ENCODE peak calls at places on chromosomes 2 and 18, in eight cellular contexts. B is K562, C is retinal pigment epithelial cell, X is gastrocnemius medialis, A is ovary, I is foreskin fibroblast, U is tibial artery, N is glutamatergic neuron. Z is an unnamed sample.

GRCh38 chr2:216974321-216975302 is 114.7 kb upstream of the TNP1 start:
- DNase-seq in B (no peak), C (no peak), X (no peak), A (peak; percentile 67), I (no peak), U (peak; percentile 90), N (no peak), Z (no peak)

GRCh38 chr2:131035112-131035825 is 58.0 kb downstream of the FAM168B start:
- DNase-seq in B (no peak), C (no peak), X (no peak), A (peak; percentile 35), I (no peak), U (no peak), N (no peak), Z (no peak)

GRCh38 chr2:203549406-203549805 is 14.3 kb upstream of the RAPH1 start:
- DNase-seq in B (no peak), C (no peak), X (no peak), A (no peak), I (no peak), U (no peak), N (no peak), Z (no peak)

GRCh38 chr18:44986933-44987332 is 306.2 kb downstream of the SETBP1 start:
- DNase-seq in B (no peak), C (no peak), X (no peak), A (no peak), I (no peak), U (no peak), N (no peak), Z (no peak)

GRCh38 chr2:118421648-118422047 is 333.4 kb downstream of the INSIG2 start:
- DNase-seq in B (no peak), C (no peak), X (no peak), A (no peak), I (no peak), U (no peak), N (no peak), Z (no peak)

GRCh38 chr2:195664528-195664927 is 7.5 kb downstream of the SLC39A10 start:
- DNase-seq in B (no peak), C (no peak), X (no peak), A (no peak), I (no peak), U (no peak), N (no peak), Z (no peak)

GRCh38 chr18:37673196-37673595 is 107.6 kb upstream of the CELF4 start:
- DNase-seq in B (no peak), C (no peak), X (no peak), A (no peak), I (no peak), U (no peak), N (no peak), Z (no peak)

GRCh38 chr2:160268382-160268781 is 68.3 kb upstream of the ITGB6 start:
- DNase-seq in B (no peak), C (no peak), X (no peak), A (no peak), I (no peak), U (no peak), N (no peak), Z (no peak)

GRCh38 chr2:23568257-23569190 is 183.5 kb downstream of the KLHL29 start:
- DNase-seq in B (no peak), C (no peak), X (no peak), A (no peak), I (no peak), U (no peak), N (no peak), Z (no peak)

GRCh38 chr2:67825476-67825875 is 237.3 kb downstream of the C1D start:
- DNase-seq in B (no peak), C (no peak), X (no peak), A (no peak), I (peak; percentile 48), U (no peak), N (no peak), Z (no peak)

GRCh38 chr2:236571161-236571560 is 1.5 kb downstream of the ACKR3 start:
- DNase-seq in B (no peak), C (no peak), X (no peak), A (no peak), I (no peak), U (no peak), N (no peak), Z (no peak)

GRCh38 chr18:32707153-32707552 is 65.7 kb downstream of the KLHL14 start:
- DNase-seq in B (no peak), C (no peak), X (no peak), A (no peak), I (no peak), U (no peak), N (no peak), Z (peak; percentile 7)

GRCh38 chr2:185208261-185208660 is 530.3 kb upstream of the FSIP2 start:
- DNase-seq in B (peak; percentile 5), C (no peak), X (no peak), A (no peak), I (no peak), U (no peak), N (peak; percentile 62), Z (peak; percentile 56)

GRCh38 chr2:111703759-111704158 is 180.2 kb downstream of the ANAPC1 start:
- DNase-seq in B (no peak), C (no peak), X (peak; percentile 82), A (no peak), I (no peak), U (no peak), N (no peak), Z (no peak)

GRCh38 chr2:156436477-156437085 is 402 bp downstream of the GPD2 start:
- DNase-seq in B (peak; percentile 63), C (no peak), X (peak; percentile 18), A (no peak), I (no peak), U (no peak), N (no peak), Z (peak; percentile 9)

GRCh38 chr18:3441290-3441689 is 8.7 kb upstream of the TGIF1 start:
- DNase-seq in B (peak; percentile 59), C (no peak), X (no peak), A (no peak), I (no peak), U (no peak), N (no peak), Z (peak; percentile 39)

GRCh38 chr2:142425551-142425950 is 294.7 kb upstream of the LRP1B start:
- DNase-seq in B (no peak), C (no peak), X (no peak), A (no peak), I (no peak), U (no peak), N (no peak), Z (no peak)

DNA sequence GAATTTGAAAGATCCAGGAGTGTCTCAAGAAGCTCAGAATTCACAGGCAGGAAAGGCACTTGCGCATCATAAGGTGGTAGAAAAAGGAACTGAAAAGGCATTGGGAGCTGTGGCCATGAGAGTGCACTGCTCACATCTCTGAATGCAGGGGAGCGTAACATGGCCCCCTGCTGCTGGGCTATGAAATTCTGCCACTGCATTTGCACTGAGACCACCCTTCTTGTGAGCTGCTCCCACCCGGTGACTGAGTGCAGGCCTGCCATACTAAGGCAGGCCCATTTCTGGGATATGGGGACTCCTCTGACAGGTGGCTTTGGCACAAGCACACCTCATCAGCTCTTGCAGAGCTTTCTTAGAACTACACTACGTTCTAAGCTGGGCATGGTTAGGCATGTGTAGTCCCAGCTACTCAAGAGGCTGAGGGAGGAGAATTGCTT is 25.3 kb upstream of the STARD7 start:
- DNase-seq in B (no peak), C (no peak), X (no peak), A (no peak), I (no peak), U (no peak), N (no peak), Z (no peak)
- TF ChIP-seq CTCF in B (no peak), C (no peak), X (no peak), A (no peak), I (no peak), U (no peak), N (no peak), Z (no peak)

DNA sequence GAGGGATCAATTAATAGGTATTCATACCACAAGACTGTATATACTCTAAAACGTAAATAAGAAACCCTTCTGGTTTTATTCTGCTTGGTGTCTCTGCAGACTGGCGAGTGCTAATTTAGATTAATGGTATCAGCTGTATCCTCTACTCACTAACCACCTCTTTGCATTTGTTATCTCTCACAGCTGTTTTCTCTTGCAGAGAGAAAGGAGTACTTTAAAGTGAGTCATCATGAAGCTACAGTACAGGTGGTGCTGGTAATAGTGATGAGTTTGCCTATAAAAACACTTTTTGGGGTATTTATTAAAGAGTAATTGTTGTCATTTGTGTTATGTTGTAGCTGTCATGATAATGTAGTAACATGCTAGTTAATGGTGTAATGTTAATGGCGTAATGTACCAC is 147.7 kb downstream of the NETO1 start:
- DNase-seq in B (no peak), C (no peak), X (no peak), A (no peak), I (no peak), U (no peak), N (no peak), Z (no peak)
- TF ChIP-seq CTCF in B (no peak), C (no peak), X (no peak), A (no peak), I (no peak), U (no peak), N (no peak), Z (no peak)

GRCh38 chr2:181575024-181575649 is 81.8 kb downstream of the CERKL start:
- DNase-seq in B (no peak), C (no peak), X (no peak), A (no peak), I (no peak), U (no peak), N (peak; percentile 39), Z (no peak)
- TF ChIP-seq CTCF in B (no peak), C (no peak), X (no peak), A (no peak), I (no peak), U (no peak), N (no peak), Z (no peak)

DNA sequence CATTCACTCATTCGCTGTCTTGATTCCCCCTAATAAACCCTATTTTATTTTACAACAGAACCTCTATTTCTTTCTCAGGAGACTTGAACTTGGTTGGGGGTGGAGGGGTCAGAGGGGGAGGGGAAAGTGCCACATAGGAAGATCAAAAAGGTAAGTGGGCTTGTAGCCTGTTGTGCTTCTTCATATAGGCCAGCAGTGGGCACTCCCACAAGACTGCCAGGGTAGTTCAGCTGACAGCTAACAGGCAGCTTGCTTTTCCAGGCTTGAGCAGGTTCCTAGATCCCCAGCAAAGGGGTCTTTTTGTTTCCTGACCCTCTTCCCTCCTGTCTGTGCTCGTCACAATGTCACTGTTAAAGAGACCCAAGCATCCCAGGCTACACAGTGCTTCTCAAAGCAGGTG is 829 bp upstream of the KIAA2012 start:
- DNase-seq in B (no peak), C (no peak), X (no peak), A (no peak), I (no peak), U (no peak), N (no peak), Z (no peak)
- TF ChIP-seq CTCF in B (no peak), C (peak; percentile 53), X (no peak), A (no peak), I (peak; percentile 18), U (no peak), N (no peak), Z (peak; percentile 38)

GRCh38 chr2:135043345-135043744 is 3.9 kb downstream of the MAP3K19 start:
- DNase-seq in B (peak; percentile 41), C (no peak), X (no peak), A (no peak), I (no peak), U (no peak), N (peak; percentile 18), Z (no peak)
- TF ChIP-seq CTCF in B (peak; percentile 67), C (peak; percentile 49), X (no peak), A (no peak), I (peak; percentile 27), U (no peak), N (peak; percentile 68), Z (peak; percentile 68)

Z was measured in endothelial cell.